ENCODE peak calls at places on chromosomes 6 and 20, in nine cellular contexts. G, J, P, X, U, W, M, L and N are unnamed samples.

GRCh38 chr20:46087161-46087560 is 2.6 kb downstream of the NCOA5 start:
- DNase-seq in L (no peak), J (no peak), U (peak; percentile 36), W (no peak), X (no peak), M (no peak), P (no peak), G (no peak), N (peak; percentile 14)

GRCh38 chr6:137693737-137694136 is 173.3 kb upstream of the TNFAIP3 start:
- DNase-seq in U (no peak), L (no peak), P (no peak), G (no peak), M (no peak), X (no peak), W (no peak), J (no peak), N (no peak)

GRCh38 chr6:163254341-163254835 is 160.1 kb upstream of the QKI start:
- DNase-seq in X (peak; percentile 65), W (no peak), M (no peak), U (no peak), P (no peak), L (no peak), J (no peak), G (no peak), N (no peak)

GRCh38 chr6:45148278-45148677 is 179.9 kb upstream of the RUNX2 start:
- DNase-seq in W (no peak), L (no peak), M (no peak), U (peak; percentile 38), G (no peak), J (no peak), X (no peak), P (no peak), N (peak; percentile 80)

GRCh38 chr6:157774153-157775135 is 48.6 kb upstream of the SNX9 start:
- DNase-seq in L (no peak), X (peak; percentile 10), G (no peak), M (peak; percentile 41), U (peak; percentile 46), J (no peak), P (peak; percentile 27), W (no peak), N (peak; percentile 24)

GRCh38 chr6:25447570-25447929 is 168.4 kb downstream of the CARMIL1 start:
- DNase-seq in X (no peak), W (no peak), M (no peak), U (no peak), J (no peak), G (no peak), L (peak; percentile 9), P (no peak), N (no peak)

GRCh38 chr20:36756482-36756881 is 10.6 kb upstream of the NDRG3 start:
- DNase-seq in G (no peak), W (no peak), X (no peak), M (no peak), L (no peak), J (no peak), P (no peak), U (no peak), N (no peak)

GRCh38 chr6:120363429-120363828 is 970.9 kb downstream of the TBC1D32 start:
- DNase-seq in L (no peak), J (no peak), X (no peak), P (peak; percentile 25), M (peak; percentile 53), W (no peak), G (no peak), U (no peak), N (no peak)

GRCh38 chr6:73389854-73390253 is 4.8 kb upstream of the DDX43 start:
- DNase-seq in P (no peak), G (no peak), M (no peak), X (no peak), L (no peak), J (no peak), W (peak; percentile 23), U (no peak), N (no peak)

GRCh38 chr6:1554241-1554880 is 55.4 kb upstream of the FOXC1 start:
- DNase-seq in W (peak; percentile 52), J (no peak), G (no peak), P (no peak), L (no peak), U (no peak), X (no peak), M (no peak), N (peak; percentile 17)